ENCODE peak calls at places on chromosome 17, in five cellular contexts. I is IMR-90, F is ovary, G is GM12878, Z is brain microvascular endothelial cell. E is an unnamed sample.

GRCh38 chr17:73304971-73305786 is 6.6 kb downstream of the CDC42EP4 start:
- DNase-seq in I (peak), F (peak), G (no peak), Z (peak), E (peak)

GRCh38 chr17:43655702-43656275 is 5.9 kb downstream of the MEOX1 start:
- DNase-seq in I (no peak), F (no peak), G (no peak), Z (no peak), E (no peak)

GRCh38 chr17:18323007-18323406 is 7.9 kb downstream of the SMCR8 start:
- DNase-seq in I (peak), F (no peak), G (no peak), Z (no peak), E (peak)

GRCh38 chr17:57410169-57410568 is 153.8 kb downstream of the MSI2 start:
- DNase-seq in I (no peak), F (no peak), G (no peak), Z (no peak), E (no peak)

GRCh38 chr17:14307560-14308024 is 6.7 kb downstream of the HS3ST3B1 start:
- DNase-seq in I (peak), F (no peak), G (no peak), Z (peak), E (peak)

GRCh38 chr17:37813753-37814152 is 68.9 kb upstream of the HNF1B start:
- DNase-seq in I (peak), F (no peak), G (no peak), Z (peak), E (peak)

GRCh38 chr17:4594406-4595349 is 10.3 kb downstream of the SMTNL2 start:
- DNase-seq in I (no peak), F (no peak), G (no peak), Z (no peak), E (no peak)

GRCh38 chr17:82050761-82051641 is 610 bp downstream of the RFNG start:
- DNase-seq in I (no peak), F (no peak), G (no peak), Z (no peak), E (peak)

GRCh38 chr17:17724307-17724921 is 43.2 kb downstream of the RAI1 start:
- DNase-seq in I (peak), F (peak), G (no peak), Z (no peak), E (no peak)

GRCh38 chr17:42937712-42938596 is 26.3 kb downstream of the AARSD1 start:
- DNase-seq in I (peak), F (peak), G (no peak), Z (peak), E (peak)

GRCh38 chr17:77479817-77480508 is 339.2 kb downstream of the SEC14L1 start:
- DNase-seq in I (peak), F (no peak), G (no peak), Z (no peak), E (no peak)

GRCh38 chr17:17813055-17813724 is 23.6 kb downstream of the SREBF1 start:
- DNase-seq in I (no peak), F (no peak), G (no peak), Z (no peak), E (no peak)

GRCh38 chr17:10243905-10244844 is 45.8 kb upstream of the GAS7 start:
- DNase-seq in I (peak), F (no peak), G (no peak), Z (no peak), E (no peak)

GRCh38 chr17:79428988-79429387 is 181.9 kb downstream of the RBFOX3 start:
- DNase-seq in I (no peak), F (no peak), G (no peak), Z (no peak), E (no peak)
- TF ChIP-seq CTCF in I (no peak), F (no peak), G (no peak), Z (no peak), E (no peak)

GRCh38 chr17:59621771-59622170 is 2.1 kb downstream of the CLTC start:
- DNase-seq in I (no peak), F (no peak), G (no peak), Z (no peak), E (no peak)
- H3K4me3 ChIP-seq in I (peak), F (peak), G (peak), Z (peak), E (peak)

GRCh38 chr17:68351395-68351794 is 60.1 kb downstream of the ARSG start:
- DNase-seq in I (no peak), F (peak), G (no peak), Z (peak), E (peak)
- TF ChIP-seq CTCF in I (no peak), F (no peak), G (no peak), Z (peak), E (peak)

DNA sequence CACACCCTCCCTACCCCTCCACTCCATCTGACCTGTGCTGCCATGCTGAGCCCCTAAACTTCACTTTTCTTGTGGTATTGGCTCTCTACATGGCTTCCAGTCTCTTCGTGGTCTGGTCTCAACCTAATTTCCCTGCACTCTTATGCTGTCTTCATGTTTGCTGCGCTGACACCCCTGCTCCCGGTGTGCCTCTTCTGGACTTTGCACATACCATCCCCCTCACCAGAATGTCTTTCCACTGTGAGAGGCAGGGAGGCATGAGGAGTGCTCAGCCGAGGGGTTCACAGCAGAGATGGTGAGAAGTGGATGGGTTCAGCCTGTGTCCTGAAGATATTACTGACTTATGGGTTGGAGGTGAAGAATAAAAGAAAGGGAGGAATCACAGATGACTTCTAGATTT is 2.5 kb downstream of the TNFSF12 start:
- DNase-seq in I (no peak), F (no peak), G (no peak), Z (no peak), E (no peak)
- H3K4me3 ChIP-seq in I (no peak), F (no peak), G (no peak), Z (no peak), E (no peak)

E was measured in foreskin fibroblast.